ENCODE peak calls at places on chromosomes 11 and 22, in four cellular contexts. One of them, this sample, is unnamed. For H3K4me1 and H3K9me3, the result is how much of the 10 kb centered on the place peaks cover.

GRCh38 chr11:68040957-68041591 is 2.2 kb downstream of the TCIRG1 start:
- DNase-seq in aorta: no peak
- DNase-seq in A549: no peak
- DNase-seq in CD8-positive, alpha-beta T cell: no peak
- DNase-seq in this sample: no peak

GRCh38 chr22:27139935-27140493 is 482.6 kb downstream of the MIAT start:
- DNase-seq in CD8-positive, alpha-beta T cell: no peak
- DNase-seq in A549: peak
- DNase-seq in aorta: peak
- DNase-seq in this sample: no peak

GRCh38 chr22:32202539-32203180 is 2.2 kb downstream of the RFPL2 start:
- DNase-seq in A549: peak
- DNase-seq in CD8-positive, alpha-beta T cell: peak
- DNase-seq in aorta: no peak
- DNase-seq in this sample: peak

GRCh38 chr11:73270089-73270854 is 1.9 kb upstream of the P2RY6 start:
- DNase-seq in aorta: no peak
- DNase-seq in A549: no peak
- DNase-seq in CD8-positive, alpha-beta T cell: no peak
- DNase-seq in this sample: no peak

GRCh38 chr11:65017927-65018326 is 4.0 kb downstream of the ARL2 start:
- DNase-seq in A549: no peak
- DNase-seq in aorta: no peak
- DNase-seq in CD8-positive, alpha-beta T cell: no peak
- DNase-seq in this sample: no peak

GRCh38 chr11:72221386-72221785 is 3.2 kb upstream of the INPPL1 start:
- DNase-seq in CD8-positive, alpha-beta T cell: no peak
- DNase-seq in aorta: peak
- DNase-seq in A549: no peak
- DNase-seq in this sample: no peak

GRCh38 chr22:30238661-30239420 is 7.7 kb downstream of the LIF start:
- DNase-seq in A549: no peak
- DNase-seq in aorta: no peak
- DNase-seq in CD8-positive, alpha-beta T cell: no peak
- DNase-seq in this sample: peak

GRCh38 chr11:21415566-21415965 is 746.2 kb downstream of the NELL1 start:
- DNase-seq in A549: no peak
- DNase-seq in aorta: no peak
- DNase-seq in CD8-positive, alpha-beta T cell: no peak
- DNase-seq in this sample: no peak

GRCh38 chr11:61756452-61757212 is 4.2 kb downstream of the MYRF start:
- DNase-seq in aorta: no peak
- DNase-seq in CD8-positive, alpha-beta T cell: peak
- DNase-seq in A549: peak
- DNase-seq in this sample: peak

GRCh38 chr22:29260031-29260560 is 7.7 kb downstream of the RHBDD3 start:
- DNase-seq in aorta: no peak
- DNase-seq in A549: no peak
- DNase-seq in CD8-positive, alpha-beta T cell: no peak
- DNase-seq in this sample: no peak

GRCh38 chr11:58567889-58568512 is 7.7 kb downstream of the LPXN start:
- DNase-seq in A549: peak
- DNase-seq in aorta: peak
- DNase-seq in CD8-positive, alpha-beta T cell: peak
- DNase-seq in this sample: peak

GRCh38 chr11:67542971-67543370 is 19.7 kb upstream of the CABP2 start:
- DNase-seq in CD8-positive, alpha-beta T cell: no peak
- DNase-seq in A549: no peak
- DNase-seq in aorta: no peak
- DNase-seq in this sample: peak

GRCh38 chr11:108965602-108966001 is 300.7 kb downstream of the DDX10 start:
- DNase-seq in CD8-positive, alpha-beta T cell: no peak
- DNase-seq in aorta: no peak
- DNase-seq in A549: no peak
- DNase-seq in this sample: no peak

GRCh38 chr11:125069008-125069407 is 5.9 kb downstream of the SLC37A2 start:
- DNase-seq in CD8-positive, alpha-beta T cell: no peak
- DNase-seq in A549: no peak
- DNase-seq in aorta: no peak
- DNase-seq in this sample: peak

GRCh38 chr11:125071831-125072209 is 8.7 kb downstream of the SLC37A2 start:
- DNase-seq in aorta: no peak
- DNase-seq in CD8-positive, alpha-beta T cell: no peak
- DNase-seq in A549: no peak
- DNase-seq in this sample: peak

GRCh38 chr11:125070699-125071254 is 7.7 kb downstream of the SLC37A2 start:
- DNase-seq in A549: no peak
- DNase-seq in aorta: peak
- DNase-seq in CD8-positive, alpha-beta T cell: no peak
- DNase-seq in this sample: peak

GRCh38 chr11:125071408-125071807 is 8.3 kb downstream of the SLC37A2 start:
- DNase-seq in aorta: peak
- DNase-seq in A549: no peak
- DNase-seq in CD8-positive, alpha-beta T cell: no peak
- DNase-seq in this sample: peak

GRCh38 chr11:125069796-125070195 is 6.7 kb downstream of the SLC37A2 start:
- DNase-seq in A549: no peak
- DNase-seq in aorta: no peak
- DNase-seq in CD8-positive, alpha-beta T cell: no peak
- DNase-seq in this sample: no peak
- H3K4me1 ChIP-seq in A549: under half
- H3K4me1 ChIP-seq in aorta: under half
- H3K4me1 ChIP-seq in CD8-positive, alpha-beta T cell: under half
- H3K4me1 ChIP-seq in this sample: under half

DNA sequence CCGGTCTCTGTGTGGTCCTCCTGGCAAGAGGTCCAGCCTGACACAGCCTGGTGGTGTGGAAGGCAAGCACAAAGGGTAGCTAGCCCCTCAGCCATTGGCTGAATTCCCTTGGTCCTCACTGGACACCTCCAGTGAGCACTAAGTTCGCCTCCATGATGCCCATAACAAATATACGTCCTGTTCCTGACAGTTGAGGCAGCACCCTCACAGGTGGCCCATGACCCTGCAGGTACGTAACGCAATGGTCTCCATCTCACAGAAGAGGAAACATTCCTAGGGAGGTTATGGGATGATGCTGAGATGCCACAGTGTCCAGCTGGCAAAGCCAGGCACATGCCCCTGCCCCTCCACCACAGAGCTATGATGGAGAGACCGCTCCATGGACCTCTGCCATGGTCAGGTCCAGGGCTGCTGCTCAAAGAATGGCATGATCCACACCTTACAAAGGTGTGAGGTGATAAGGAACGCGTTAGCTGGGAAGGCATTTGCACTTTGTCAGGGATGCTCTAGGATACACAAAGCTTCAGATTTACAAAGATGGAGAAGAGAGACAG is 1.4 kb upstream of the GNAZ start:
- DNase-seq in A549: no peak
- DNase-seq in CD8-positive, alpha-beta T cell: no peak
- DNase-seq in aorta: peak
- DNase-seq in this sample: no peak
- H3K9me3 ChIP-seq in A549: under half
- H3K9me3 ChIP-seq in CD8-positive, alpha-beta T cell: under half
- H3K9me3 ChIP-seq in aorta: under half
- H3K9me3 ChIP-seq in this sample: under half

DNA sequence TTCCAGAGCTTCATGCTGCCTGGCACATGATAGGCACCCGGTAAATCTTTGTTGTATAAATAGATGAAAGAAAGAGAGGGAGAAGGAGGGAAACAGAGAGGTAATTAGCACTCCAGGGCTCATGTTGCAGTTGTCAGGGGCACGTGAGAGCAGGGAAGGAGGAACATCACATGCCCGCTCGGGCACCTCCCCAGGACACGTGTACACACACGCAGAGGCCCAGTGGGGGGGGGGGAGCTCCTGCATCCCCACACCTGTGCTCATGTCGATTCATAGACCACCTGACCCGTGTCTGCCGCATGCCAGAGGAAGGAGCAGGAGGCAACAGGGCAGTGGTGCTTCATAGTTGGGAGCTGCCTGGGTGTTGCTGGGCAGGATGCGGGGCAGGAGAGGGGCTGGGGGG is 37.1 kb upstream of the NNMT start:
- DNase-seq in aorta: peak
- DNase-seq in CD8-positive, alpha-beta T cell: no peak
- DNase-seq in A549: no peak
- DNase-seq in this sample: no peak
- H3K4me1 ChIP-seq in aorta: under half
- H3K4me1 ChIP-seq in CD8-positive, alpha-beta T cell: under half
- H3K4me1 ChIP-seq in A549: under half
- H3K4me1 ChIP-seq in this sample: under half

DNA sequence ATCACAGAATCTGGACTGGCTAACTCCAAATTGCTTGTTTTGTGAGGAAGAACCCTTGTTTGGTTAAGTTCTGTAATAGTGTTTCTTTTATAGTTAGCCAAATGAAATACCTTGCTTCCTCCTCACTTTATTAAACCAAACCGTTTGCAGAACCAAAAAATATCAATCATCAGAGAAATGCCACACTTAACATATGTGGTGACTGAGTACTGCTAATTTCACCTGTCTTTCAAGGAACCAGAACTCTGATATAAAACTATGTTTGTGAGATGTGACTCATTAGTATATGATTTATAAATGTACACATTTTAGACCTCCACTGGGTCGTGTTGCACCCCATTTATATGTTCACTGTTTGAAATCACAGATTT is 119.9 kb downstream of the PGR start:
- DNase-seq in CD8-positive, alpha-beta T cell: no peak
- DNase-seq in aorta: no peak
- DNase-seq in A549: no peak
- DNase-seq in this sample: no peak
- H3K9me3 ChIP-seq in CD8-positive, alpha-beta T cell: under half
- H3K9me3 ChIP-seq in aorta: under half
- H3K9me3 ChIP-seq in A549: under half
- H3K9me3 ChIP-seq in this sample: under half

GRCh38 chr22:39087098-39087497 is 9.9 kb upstream of the APOBEC3H start:
- DNase-seq in A549: no peak
- DNase-seq in CD8-positive, alpha-beta T cell: no peak
- DNase-seq in aorta: no peak
- DNase-seq in this sample: no peak
- H3K4me1 ChIP-seq in A549: under half
- H3K4me1 ChIP-seq in CD8-positive, alpha-beta T cell: half or more
- H3K4me1 ChIP-seq in aorta: under half
- H3K4me1 ChIP-seq in this sample: under half

GRCh38 chr22:48868554-48868953 is 959.1 kb downstream of the BRD1 start:
- DNase-seq in A549: no peak
- DNase-seq in aorta: no peak
- DNase-seq in CD8-positive, alpha-beta T cell: no peak
- DNase-seq in this sample: no peak
- H3K9me3 ChIP-seq in A549: under half
- H3K9me3 ChIP-seq in aorta: under half
- H3K9me3 ChIP-seq in CD8-positive, alpha-beta T cell: under half
- H3K9me3 ChIP-seq in this sample: under half

GRCh38 chr11:99257131-99257530 is 236.4 kb downstream of the CNTN5 start:
- DNase-seq in aorta: no peak
- DNase-seq in A549: no peak
- DNase-seq in CD8-positive, alpha-beta T cell: no peak
- DNase-seq in this sample: no peak
- H3K4me1 ChIP-seq in aorta: under half
- H3K4me1 ChIP-seq in A549: under half
- H3K4me1 ChIP-seq in CD8-positive, alpha-beta T cell: under half
- H3K4me1 ChIP-seq in this sample: under half

DNA sequence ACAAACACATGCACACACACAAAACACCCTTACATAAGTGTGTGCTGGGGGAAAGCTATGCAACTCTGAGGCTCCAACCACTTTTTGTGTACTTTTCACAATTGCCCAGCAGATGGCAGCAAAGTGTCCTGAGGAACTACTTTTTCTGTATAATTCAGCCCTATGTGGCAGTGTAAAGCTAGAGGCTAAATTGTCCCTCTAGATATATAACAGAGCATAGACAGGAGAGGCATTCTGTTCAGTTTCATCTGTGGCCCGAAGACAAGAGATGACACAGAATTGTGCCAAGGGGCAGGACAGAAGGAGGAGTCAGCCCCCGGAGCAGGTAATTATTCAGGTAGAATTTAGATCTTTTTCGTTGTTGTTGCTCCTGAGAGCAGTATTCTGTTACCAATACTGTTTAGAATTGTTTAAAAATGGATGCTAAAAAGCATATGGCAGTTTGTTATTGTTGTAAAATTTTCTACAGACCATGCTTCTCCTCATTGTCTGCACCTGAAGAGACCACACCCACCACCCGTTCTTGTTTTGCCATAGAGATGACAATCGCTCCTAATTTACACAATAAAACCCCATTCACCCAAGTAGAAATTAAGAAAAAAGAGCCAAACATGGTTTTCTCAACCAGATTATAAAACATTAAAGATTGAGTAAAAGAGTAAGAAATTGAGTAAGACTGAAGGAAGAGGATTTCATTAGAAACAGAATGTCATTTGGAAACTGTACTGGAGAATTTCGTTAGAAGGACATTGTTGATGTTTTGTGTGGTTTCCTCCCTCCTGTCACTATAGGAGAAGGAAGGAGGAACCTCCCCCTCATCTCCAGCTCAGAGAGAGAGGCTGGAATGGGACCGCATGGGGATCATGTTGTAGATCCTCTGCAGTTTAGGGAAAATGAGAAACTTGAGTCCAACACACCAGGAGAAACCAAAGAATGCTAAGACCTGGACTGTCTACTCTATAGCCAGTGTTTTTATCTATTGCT is 14.5 kb upstream of the MS4A7 start:
- DNase-seq in A549: peak
- DNase-seq in CD8-positive, alpha-beta T cell: peak
- DNase-seq in aorta: peak
- DNase-seq in this sample: peak
- H3K9me3 ChIP-seq in A549: under half
- H3K9me3 ChIP-seq in CD8-positive, alpha-beta T cell: under half
- H3K9me3 ChIP-seq in aorta: under half
- H3K9me3 ChIP-seq in this sample: under half

GRCh38 chr22:38699143-38699542 is 1.6 kb downstream of the JOSD1 start:
- DNase-seq in CD8-positive, alpha-beta T cell: no peak
- DNase-seq in aorta: no peak
- DNase-seq in A549: no peak
- DNase-seq in this sample: peak
- H3K4me1 ChIP-seq in CD8-positive, alpha-beta T cell: under half
- H3K4me1 ChIP-seq in aorta: under half
- H3K4me1 ChIP-seq in A549: half or more
- H3K4me1 ChIP-seq in this sample: under half

GRCh38 chr22:19406281-19406811 is 25.2 kb downstream of the HIRA start:
- DNase-seq in A549: no peak
- DNase-seq in aorta: no peak
- DNase-seq in CD8-positive, alpha-beta T cell: no peak
- DNase-seq in this sample: no peak
- H3K9me3 ChIP-seq in A549: under half
- H3K9me3 ChIP-seq in aorta: under half
- H3K9me3 ChIP-seq in CD8-positive, alpha-beta T cell: under half
- H3K9me3 ChIP-seq in this sample: under half

This sample was measured in small intestine.